ENCODE peak calls at places on chromosome 18, in seven cellular contexts. S is SK-N-MC; N is heart right ventricle; L is neural progenitor cell; T is naive thymus-derived CD4-positive, alpha-beta T cell; C is brain microvascular endothelial cell; F is tibial nerve. I is an unnamed sample.

GRCh38 chr18:63192885-63193349 is 126.7 kb downstream of the BCL2 start:
- DNase-seq in F (no peak), L (no peak), C (no peak), T (no peak), S (no peak), N (no peak), I (no peak)

GRCh38 chr18:77112161-77112801 is 20.3 kb downstream of the MBP start:
- DNase-seq in C (no peak), T (no peak), L (no peak), F (no peak), S (no peak), N (peak), I (no peak)

GRCh38 chr18:49855711-49856110 is 42.4 kb upstream of the ACAA2 start:
- DNase-seq in T (no peak), N (no peak), L (no peak), S (no peak), F (no peak), C (no peak), I (no peak)

GRCh38 chr18:51614967-51615571 is 417.6 kb upstream of the MEX3C start:
- DNase-seq in T (no peak), L (no peak), C (no peak), S (no peak), N (no peak), F (no peak), I (peak)

GRCh38 chr18:57859314-57859713 is 56.2 kb upstream of the ATP8B1 start:
- DNase-seq in N (no peak), F (no peak), T (no peak), C (peak), S (no peak), L (peak), I (no peak)

GRCh38 chr18:13564579-13564978 is 161.8 kb downstream of the FAM210A start:
- DNase-seq in C (no peak), F (no peak), L (no peak), T (no peak), N (peak), S (no peak), I (no peak)

GRCh38 chr18:995641-996040 is 91.0 kb downstream of the ADCYAP1 start:
- DNase-seq in T (no peak), N (no peak), L (no peak), S (no peak), C (peak), F (no peak), I (peak)

GRCh38 chr18:78740876-78741275 is 238.7 kb upstream of the SALL3 start:
- DNase-seq in L (no peak), T (no peak), F (no peak), C (no peak), S (no peak), N (no peak), I (no peak)

GRCh38 chr18:11885278-11885991 is 22.7 kb downstream of the MPPE1 start:
- DNase-seq in C (no peak), S (no peak), T (no peak), L (no peak), F (no peak), N (no peak), I (no peak)

GRCh38 chr18:12246849-12247808 is 7.0 kb upstream of the CIDEA start:
- DNase-seq in T (no peak), L (peak), N (no peak), S (no peak), F (no peak), C (peak), I (no peak)

GRCh38 chr18:66136039-66136438 is 385.2 kb downstream of the CDH7 start:
- DNase-seq in S (no peak), N (no peak), T (no peak), L (peak), C (no peak), F (no peak), I (no peak)

GRCh38 chr18:63881851-63882250 is 5.7 kb upstream of the SERPINB2 start:
- DNase-seq in L (no peak), F (no peak), T (no peak), C (peak), S (no peak), N (no peak), I (no peak)

GRCh38 chr18:45920367-45920766 is 46.8 kb downstream of the EPG5 start:
- DNase-seq in C (peak), F (peak), N (peak), L (no peak), T (no peak), S (no peak), I (peak)

GRCh38 chr18:55489742-55490055 is 98.3 kb downstream of the TCF4 start:
- DNase-seq in L (no peak), N (no peak), C (no peak), F (no peak), T (peak), S (no peak), I (no peak)
- H3K27ac ChIP-seq in L (peak), N (no peak), C (no peak), F (no peak), T (no peak), S (no peak), I (no peak)

GRCh38 chr18:26549486-26550435 is 1.4 kb upstream of the KCTD1 start:
- DNase-seq in L (peak), T (peak), C (no peak), N (peak), S (no peak), F (peak), I (no peak)

GRCh38 chr18:26547302-26548143 is 830 bp downstream of the KCTD1 start:
- DNase-seq in N (peak), S (no peak), F (peak), T (peak), C (peak), L (peak), I (peak)

GRCh38 chr18:26548144-26549102 is at the start of gene KCTD1:
- DNase-seq in S (peak), C (peak), L (peak), T (peak), N (peak), F (peak), I (no peak)

GRCh38 chr18:26551217-26551708 is 2.9 kb upstream of the KCTD1 start:
- DNase-seq in N (no peak), T (no peak), F (no peak), C (no peak), L (no peak), S (no peak), I (no peak)

DNA sequence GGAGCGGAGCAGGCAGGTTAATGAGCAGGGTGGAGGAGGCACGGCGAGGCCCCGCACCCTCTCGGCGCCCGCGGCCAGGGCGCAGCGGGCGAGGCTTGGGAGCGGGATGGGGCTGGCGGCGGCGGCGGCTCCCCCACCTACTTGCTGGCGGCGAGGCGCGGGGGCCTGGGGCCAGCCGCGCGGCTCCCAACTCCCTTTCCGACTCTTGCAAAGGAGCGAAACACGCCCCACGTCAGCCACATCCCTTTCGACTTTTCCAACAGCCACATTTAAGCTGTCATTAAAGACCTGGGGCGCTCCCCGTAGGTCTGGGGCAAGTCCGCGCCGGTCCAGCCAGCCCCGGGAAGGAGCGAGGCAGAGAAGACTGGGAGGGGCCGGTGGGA is 741 bp upstream of the KCTD1 start:
- DNase-seq in N (no peak), L (no peak), S (no peak), T (peak), C (no peak), F (peak), I (no peak)
- H3K27ac ChIP-seq in N (peak), L (no peak), S (no peak), T (no peak), C (peak), F (peak), I (peak)

GRCh38 chr18:37944871-37945270 is 379.3 kb upstream of the CELF4 start:
- DNase-seq in C (no peak), L (no peak), F (no peak), S (no peak), N (no peak), T (no peak), I (no peak)
- H3K27ac ChIP-seq in C (no peak), L (no peak), F (no peak), S (no peak), N (no peak), T (no peak), I (no peak)

GRCh38 chr18:74674487-74674886 is 76.8 kb downstream of the ZNF407 start:
- DNase-seq in L (no peak), T (no peak), C (no peak), N (no peak), S (no peak), F (no peak), I (no peak)
- H3K27ac ChIP-seq in L (no peak), T (no peak), C (no peak), N (no peak), S (no peak), F (no peak), I (no peak)

DNA sequence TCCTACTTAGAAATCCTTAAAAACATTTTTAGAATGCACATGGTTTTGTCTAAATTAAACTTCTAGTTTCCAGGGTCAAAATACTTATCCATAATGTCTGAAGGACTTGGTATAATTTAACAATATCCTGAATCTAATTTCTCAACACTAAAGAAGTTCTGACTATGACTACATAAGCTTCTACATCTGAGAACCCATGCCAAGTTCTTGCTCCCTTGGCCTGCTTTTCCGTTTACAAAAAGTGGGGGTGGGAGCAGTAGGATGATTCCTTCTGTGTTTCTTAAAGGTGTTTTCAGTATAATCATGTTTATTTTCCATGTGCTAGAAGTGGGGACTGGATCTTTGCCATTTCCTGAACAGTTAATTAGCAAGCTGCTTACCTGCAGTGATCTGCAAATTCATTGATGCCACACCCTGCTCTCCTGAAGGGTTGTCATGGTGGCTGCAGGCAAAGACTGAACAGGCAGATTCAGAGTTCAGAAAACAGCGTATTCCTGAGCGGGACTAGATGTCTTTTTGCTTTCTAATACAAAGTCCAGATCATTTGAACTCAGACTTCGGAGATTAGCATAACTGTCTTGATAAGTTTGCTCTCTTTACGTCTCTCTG is 36.2 kb downstream of the ADNP2 start:
- DNase-seq in T (no peak), C (no peak), N (no peak), S (no peak), L (no peak), F (no peak), I (no peak)
- H3K27ac ChIP-seq in T (no peak), C (no peak), N (no peak), S (no peak), L (no peak), F (no peak), I (no peak)

GRCh38 chr18:8707946-8708345 is 2.6 kb downstream of the MTCL1 start:
- DNase-seq in T (no peak), S (no peak), C (no peak), F (no peak), N (no peak), L (no peak), I (no peak)

GRCh38 chr18:8708670-8709069 is 3.3 kb downstream of the MTCL1 start:
- DNase-seq in S (no peak), L (no peak), N (no peak), C (no peak), T (no peak), F (no peak), I (no peak)

GRCh38 chr18:8709248-8710059 is 4.1 kb downstream of the MTCL1 start:
- DNase-seq in N (no peak), C (peak), F (no peak), S (no peak), L (no peak), T (no peak), I (no peak)

GRCh38 chr18:8713691-8714090 is 8.3 kb downstream of the MTCL1 start:
- DNase-seq in F (no peak), N (no peak), T (no peak), L (no peak), C (no peak), S (no peak), I (no peak)

DNA sequence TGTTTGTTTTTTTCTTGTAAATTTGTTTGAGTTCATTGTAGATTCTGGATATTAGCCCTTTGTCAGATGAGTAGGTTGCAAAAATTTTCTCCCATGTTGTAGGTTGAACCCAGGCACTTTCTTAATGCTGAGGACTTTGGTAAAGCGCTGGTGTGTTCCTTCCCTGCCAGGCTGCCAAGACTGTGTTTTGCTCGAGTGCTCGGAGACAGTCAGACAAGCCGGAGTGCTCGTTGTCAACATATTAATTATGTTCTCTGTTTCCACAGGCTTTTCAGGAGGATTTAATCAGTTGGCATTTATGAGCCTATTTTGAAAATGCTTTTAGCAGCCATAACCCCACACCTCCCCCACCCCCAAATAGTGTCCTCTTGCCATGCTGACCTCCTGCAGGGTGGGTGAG is 6.4 kb downstream of the MTCL1 start:
- DNase-seq in N (no peak), S (no peak), T (no peak), F (no peak), L (no peak), C (no peak), I (no peak)
- H3K27ac ChIP-seq in N (no peak), S (no peak), T (no peak), F (no peak), L (no peak), C (no peak), I (no peak)

DNA sequence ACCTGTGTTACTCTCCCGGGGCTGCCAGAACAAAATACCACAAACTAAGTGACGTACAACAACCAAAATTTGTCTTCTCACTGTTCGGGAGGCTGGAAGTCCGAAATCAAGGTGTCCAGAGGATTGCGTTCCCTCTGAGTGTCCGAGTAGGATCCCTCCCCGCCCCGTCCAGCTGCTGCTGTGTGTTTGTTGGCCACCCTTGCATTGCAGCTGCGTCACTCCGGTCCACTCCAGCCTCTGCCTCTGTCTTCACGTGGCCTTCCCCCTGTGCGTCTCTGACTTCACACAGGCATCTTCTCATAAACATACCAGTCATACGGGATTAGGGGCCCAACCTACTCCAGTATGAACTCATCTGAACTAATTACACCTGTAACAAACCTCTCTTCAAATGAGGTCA is 251.8 kb upstream of the SMIM21 start:
- DNase-seq in S (no peak), T (no peak), N (peak), F (peak), C (no peak), L (no peak), I (no peak)
- H3K27ac ChIP-seq in S (no peak), T (no peak), N (no peak), F (peak), C (no peak), L (no peak), I (no peak)

DNA sequence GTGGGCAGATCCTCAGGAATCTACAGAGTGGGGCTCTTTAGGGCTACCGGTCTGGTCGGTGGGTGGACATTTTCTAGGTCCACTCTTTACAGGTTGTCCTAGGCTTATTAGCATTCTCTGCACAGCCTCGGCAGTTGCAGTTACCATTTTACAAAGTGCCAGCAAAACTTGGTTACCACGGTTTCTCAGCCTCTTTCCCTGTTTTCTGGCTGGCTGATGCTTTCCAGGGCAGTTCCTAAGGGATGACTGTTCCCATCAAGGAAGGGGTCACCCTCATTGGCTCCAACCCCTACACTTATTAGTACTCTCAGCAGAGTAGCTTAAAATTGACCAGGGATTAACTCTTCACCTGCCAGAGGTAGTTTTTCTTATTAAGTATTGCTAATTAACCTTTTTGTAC is 2.0 kb upstream of the AQP4 start:
- DNase-seq in L (no peak), S (no peak), F (no peak), C (no peak), N (no peak), T (no peak), I (no peak)
- H3K27ac ChIP-seq in L (no peak), S (no peak), F (no peak), C (no peak), N (no peak), T (no peak), I (no peak)

DNA sequence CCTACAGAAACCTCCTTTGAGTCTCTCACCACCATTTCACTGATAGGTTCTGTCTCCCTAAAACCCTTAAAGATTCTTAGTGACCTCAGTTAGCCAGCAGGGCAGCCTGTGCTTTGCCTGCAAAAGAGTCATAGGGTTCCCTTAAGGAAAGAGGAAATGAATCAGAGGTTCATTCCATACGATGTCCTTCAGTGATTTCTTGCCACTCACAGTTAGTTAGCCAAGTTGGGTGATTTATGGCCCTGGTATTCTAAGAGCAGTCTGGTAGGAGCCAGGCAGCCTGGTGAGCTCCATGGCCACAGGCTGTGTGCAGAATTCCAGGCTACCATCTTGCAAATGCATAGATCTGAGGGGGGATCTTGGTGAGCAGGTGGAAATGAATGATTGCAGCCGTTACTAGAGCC is 18.7 kb upstream of the CCBE1 start:
- DNase-seq in C (peak), L (no peak), N (no peak), T (no peak), F (no peak), S (no peak), I (peak)
- H3K27ac ChIP-seq in C (peak), L (no peak), N (no peak), T (no peak), F (no peak), S (no peak), I (peak)

GRCh38 chr18:34817636-34818035 is 107.5 kb downstream of the DTNA start:
- DNase-seq in T (no peak), S (no peak), N (no peak), L (no peak), C (no peak), F (no peak), I (no peak)
- H3K27ac ChIP-seq in T (no peak), S (no peak), N (no peak), L (no peak), C (no peak), F (no peak), I (no peak)